ENCODE peak calls at places on chromosomes 1 and 21, in six cellular contexts. K is stomach, I is suprapubic skin, J is sigmoid colon, Z is H1, G is upper lobe of left lung. U is an unnamed sample.

GRCh38 chr1:206769331-206769731 is 1.2 kb upstream of the IL19 start:
- DNase-seq in K (peak; percentile 34), Z (no peak), J (no peak), G (no peak), I (no peak), U (peak; percentile 35)

GRCh38 chr1:3170566-3171453 is 101.8 kb downstream of the PRDM16 start:
- DNase-seq in Z (no peak), I (no peak), K (peak; percentile 91), G (peak; percentile 81), J (peak; percentile 94), U (peak; percentile 63)

GRCh38 chr1:55446351-55446750 is 231.2 kb upstream of the USP24 start:
- DNase-seq in I (no peak), G (no peak), K (no peak), J (no peak), Z (no peak), U (no peak)

GRCh38 chr21:25568230-25568629 is 39.1 kb downstream of the MRPL39 start:
- DNase-seq in I (no peak), G (peak; percentile 43), Z (no peak), J (peak; percentile 77), K (no peak), U (peak; percentile 48)

GRCh38 chr1:219066631-219067349 is 106.9 kb upstream of the LYPLAL1 start:
- DNase-seq in K (no peak), Z (no peak), I (no peak), G (no peak), J (no peak), U (no peak)

GRCh38 chr21:43866233-43866632 is 1.2 kb downstream of the AGPAT3 start:
- DNase-seq in I (no peak), Z (no peak), G (peak; percentile 45), K (no peak), J (peak; percentile 83), U (peak; percentile 58)

GRCh38 chr1:32309960-32310359 is 18.1 kb downstream of the HDAC1 start:
- DNase-seq in J (no peak), Z (no peak), G (no peak), I (no peak), K (no peak), U (no peak)

GRCh38 chr1:111776397-111776796 is 20.7 kb downstream of the DDX20 start:
- DNase-seq in J (no peak), I (no peak), K (no peak), Z (no peak), G (no peak), U (no peak)

GRCh38 chr1:188243456-188243855 is 1414.7 kb downstream of the PLA2G4A start:
- DNase-seq in G (no peak), J (no peak), I (no peak), Z (no peak), K (no peak), U (no peak)

GRCh38 chr1:14238472-14239059 is 359.9 kb upstream of the KAZN start:
- DNase-seq in Z (no peak), K (peak; percentile 27), G (peak; percentile 79), J (peak; percentile 94), I (peak; percentile 87), U (peak; percentile 39)

DNA sequence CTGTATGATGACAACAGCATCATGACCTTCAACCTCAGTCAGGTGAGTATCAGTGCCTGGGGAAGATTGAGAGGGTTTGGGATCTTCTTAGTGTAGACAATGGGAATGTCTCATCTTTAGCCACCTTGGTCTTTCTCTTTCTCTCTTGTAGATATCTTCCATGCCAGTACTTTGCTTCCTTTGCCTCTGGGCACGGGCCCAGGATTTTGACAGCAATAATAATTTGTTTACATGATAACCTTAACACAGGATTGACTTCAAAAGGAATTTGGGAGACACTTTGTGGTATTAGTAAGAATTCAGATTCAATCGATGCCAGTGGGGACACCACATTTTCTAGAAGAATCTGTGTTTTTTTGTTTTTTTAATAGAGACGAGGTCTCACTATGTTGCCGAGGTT is 12.1 kb upstream of the PIGV start:
- DNase-seq in I (no peak), K (no peak), Z (no peak), J (no peak), G (no peak), U (no peak)
- TF ChIP-seq POLR2AphosphoS5 in I (no peak), K (no peak), Z (no peak), J (no peak), G (no peak), U (no peak)

DNA sequence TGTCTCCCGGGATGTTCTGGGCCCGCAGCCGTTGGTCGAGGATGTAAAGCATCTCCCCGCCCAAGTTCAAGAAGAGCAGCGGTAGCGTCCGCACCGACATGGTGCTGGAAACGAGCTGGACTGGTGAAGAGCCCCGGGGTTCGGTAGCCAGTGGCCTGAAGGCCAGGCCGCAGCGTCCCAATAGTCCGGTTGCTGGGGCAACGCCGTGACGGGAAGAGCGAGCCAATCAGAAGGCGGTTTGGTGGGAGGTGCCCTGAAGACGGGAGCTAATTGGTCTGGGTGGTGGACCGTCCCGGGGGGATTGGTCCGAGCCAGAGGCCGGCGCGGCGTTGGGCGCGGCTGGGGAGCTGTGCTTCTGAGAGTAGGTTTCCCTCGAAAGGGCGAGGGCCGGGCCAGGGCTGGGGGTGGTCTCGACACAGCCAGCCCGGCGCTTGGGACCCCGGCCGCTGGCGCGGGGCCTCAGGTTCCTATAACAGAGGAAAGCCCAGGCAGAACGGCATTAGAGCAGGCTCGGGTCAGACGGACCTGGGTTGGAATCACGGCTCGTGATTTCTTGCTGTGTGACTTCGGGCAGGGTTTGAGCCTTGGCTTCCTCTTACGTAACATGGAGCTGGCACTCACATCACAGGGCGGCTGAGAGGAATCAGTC is at the start of gene OSCP1:
- DNase-seq in K (peak; percentile 96), Z (peak; percentile 87), I (peak; percentile 97), J (peak; percentile 98), G (peak; percentile 95), U (peak; percentile 96)
- TF ChIP-seq EP300 in K (no peak), Z (no peak), I (no peak), J (no peak), G (no peak), U (no peak)

GRCh38 chr1:65527211-65527610 is 106.7 kb downstream of the LEPR start:
- DNase-seq in G (no peak), Z (no peak), K (no peak), I (no peak), J (no peak), U (no peak)
- TF ChIP-seq POLR2AphosphoS5 in G (no peak), Z (no peak), K (no peak), I (no peak), J (no peak), U (no peak)

DNA sequence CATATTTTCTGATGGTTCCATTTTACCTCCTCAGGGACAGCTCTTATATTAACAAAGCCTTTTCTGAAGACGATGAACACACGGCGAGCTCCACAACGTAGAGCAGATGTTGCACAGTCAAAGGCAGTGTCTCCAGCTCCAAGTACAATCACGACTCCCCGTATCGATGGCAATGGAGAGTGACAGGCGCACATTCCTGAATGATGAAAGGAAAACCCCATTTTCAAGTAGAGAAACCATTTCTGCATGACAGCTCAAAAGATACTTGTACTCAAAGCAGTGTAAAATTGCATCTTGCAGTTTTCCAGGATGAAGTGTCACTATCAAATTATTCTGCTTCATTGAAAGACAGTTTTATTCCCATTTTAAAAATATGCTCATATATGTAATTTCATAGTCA is 327.6 kb downstream of the DPYD start:
- DNase-seq in I (no peak), G (no peak), K (no peak), Z (no peak), J (no peak), U (no peak)
- TF ChIP-seq EP300 in I (no peak), G (no peak), K (no peak), Z (no peak), J (no peak), U (no peak)

GRCh38 chr1:173418107-173418985 is 58.8 kb upstream of the PRDX6 start:
- DNase-seq in I (no peak), G (no peak), Z (no peak), K (no peak), J (no peak), U (no peak)

GRCh38 chr1:173421789-173422188 is 55.3 kb upstream of the PRDX6 start:
- DNase-seq in J (no peak), I (no peak), Z (no peak), G (no peak), K (no peak), U (no peak)

GRCh38 chr1:173421266-173421665 is 55.9 kb upstream of the PRDX6 start:
- DNase-seq in G (no peak), Z (no peak), K (no peak), I (no peak), J (no peak), U (no peak)

GRCh38 chr1:173422456-173422976 is 54.6 kb upstream of the PRDX6 start:
- DNase-seq in K (no peak), I (no peak), Z (no peak), J (no peak), G (peak; percentile 51), U (no peak)

DNA sequence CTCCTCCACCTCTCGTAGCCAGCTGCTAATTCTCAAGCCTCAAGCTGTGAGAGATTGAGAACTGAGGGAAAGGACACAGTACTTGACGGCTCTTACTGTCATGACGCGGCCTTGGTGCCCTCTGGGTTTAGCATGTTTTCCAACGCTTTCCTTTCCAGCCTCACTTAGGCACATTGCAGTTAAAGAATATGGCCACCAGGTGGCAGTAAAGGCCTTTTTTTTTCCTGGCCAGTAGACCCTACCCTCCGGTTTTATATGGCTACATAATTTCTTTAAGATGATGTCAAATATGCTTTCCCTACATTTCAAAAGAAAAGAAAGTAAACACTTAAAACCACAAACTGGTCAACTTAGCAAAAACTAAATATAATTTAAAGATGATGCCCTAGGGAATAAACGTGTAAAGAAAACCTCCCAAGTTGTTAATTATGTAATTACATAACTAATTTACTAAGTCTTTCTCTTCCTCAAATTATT is 56.8 kb upstream of the PRDX6 start:
- DNase-seq in I (peak; percentile 70), Z (peak; percentile 41), K (peak; percentile 46), G (peak; percentile 75), J (no peak), U (peak; percentile 60)
- TF ChIP-seq POLR2AphosphoS5 in I (no peak), Z (no peak), K (no peak), G (no peak), J (no peak), U (no peak)

GRCh38 chr21:41068411-41069304 is 99.3 kb upstream of the BACE2 start:
- DNase-seq in I (peak; percentile 80), Z (peak; percentile 77), K (peak; percentile 89), J (peak; percentile 88), G (peak; percentile 83), U (peak; percentile 74)
- TF ChIP-seq EP300 in I (no peak), Z (no peak), K (no peak), J (no peak), G (no peak), U (no peak)